ENCODE peak calls at places on chromosomes 6 and 20, in four cellular contexts. One of them, this sample, is unnamed.

GRCh38 chr6:37432590-37432915 is 468 bp upstream of the CMTR1 start:
- DNase-seq in IMR-90: no peak
- DNase-seq in pancreas: no peak
- DNase-seq in body of pancreas: no peak
- DNase-seq in this sample: no peak

GRCh38 chr20:51600950-51601349 is 58.4 kb upstream of the NFATC2 start:
- DNase-seq in IMR-90: no peak
- DNase-seq in body of pancreas: no peak
- DNase-seq in pancreas: no peak
- DNase-seq in this sample: no peak

GRCh38 chr6:52694404-52694803 is 23.5 kb downstream of the TMEM14A start:
- DNase-seq in IMR-90: no peak
- DNase-seq in body of pancreas: no peak
- DNase-seq in pancreas: no peak
- DNase-seq in this sample: no peak

GRCh38 chr6:148082721-148083120 is 259.9 kb upstream of the SASH1 start:
- DNase-seq in body of pancreas: no peak
- DNase-seq in pancreas: no peak
- DNase-seq in IMR-90: no peak
- DNase-seq in this sample: no peak

GRCh38 chr6:130229645-130230044 is 6.9 kb upstream of the SAMD3 start:
- DNase-seq in body of pancreas: no peak
- DNase-seq in pancreas: no peak
- DNase-seq in IMR-90: no peak
- DNase-seq in this sample: no peak

GRCh38 chr6:156779206-156780116 is 2.3 kb downstream of the ARID1B start:
- DNase-seq in body of pancreas: peak
- DNase-seq in IMR-90: no peak
- DNase-seq in pancreas: peak
- DNase-seq in this sample: no peak

GRCh38 chr6:70811788-70812187 is 144.1 kb downstream of the SMAP1 start:
- DNase-seq in body of pancreas: no peak
- DNase-seq in IMR-90: peak
- DNase-seq in pancreas: no peak
- DNase-seq in this sample: no peak

GRCh38 chr6:49423817-49424216 is 39.2 kb downstream of the MMUT start:
- DNase-seq in pancreas: no peak
- DNase-seq in IMR-90: no peak
- DNase-seq in body of pancreas: no peak
- DNase-seq in this sample: no peak

GRCh38 chr6:119184008-119184665 is 105.7 kb upstream of the FAM184A start:
- DNase-seq in pancreas: no peak
- DNase-seq in body of pancreas: no peak
- DNase-seq in IMR-90: peak
- DNase-seq in this sample: no peak

GRCh38 chr6:56899311-56899710 is 55.6 kb upstream of the BEND6 start:
- DNase-seq in body of pancreas: no peak
- DNase-seq in IMR-90: peak
- DNase-seq in pancreas: no peak
- DNase-seq in this sample: no peak

GRCh38 chr20:37464173-37464572 is 56.9 kb upstream of the NNAT start:
- DNase-seq in body of pancreas: no peak
- DNase-seq in pancreas: no peak
- DNase-seq in IMR-90: no peak
- DNase-seq in this sample: no peak

GRCh38 chr6:109449789-109450673 is 5.5 kb downstream of the MICAL1 start:
- DNase-seq in IMR-90: no peak
- DNase-seq in pancreas: no peak
- DNase-seq in body of pancreas: no peak
- DNase-seq in this sample: no peak

GRCh38 chr6:48377115-48377514 is 266.1 kb upstream of the PTCHD4 start:
- DNase-seq in IMR-90: no peak
- DNase-seq in body of pancreas: no peak
- DNase-seq in pancreas: no peak
- DNase-seq in this sample: no peak

GRCh38 chr6:94559829-94560537 is 1017.4 kb upstream of the MANEA start:
- DNase-seq in IMR-90: no peak
- DNase-seq in pancreas: no peak
- DNase-seq in body of pancreas: no peak
- DNase-seq in this sample: no peak

GRCh38 chr6:124658053-124658452 is 304.2 kb upstream of the RNF217 start:
- DNase-seq in pancreas: no peak
- DNase-seq in IMR-90: no peak
- DNase-seq in body of pancreas: no peak
- DNase-seq in this sample: no peak

GRCh38 chr6:162177733-162178132 is 549.8 kb downstream of the PRKN start:
- DNase-seq in body of pancreas: no peak
- DNase-seq in pancreas: peak
- DNase-seq in IMR-90: no peak
- DNase-seq in this sample: no peak

GRCh38 chr6:41466437-41466990 is 79.7 kb upstream of the FOXP4 start:
- DNase-seq in IMR-90: no peak
- DNase-seq in pancreas: no peak
- DNase-seq in body of pancreas: no peak
- DNase-seq in this sample: no peak

GRCh38 chr20:58308680-58309527 is 611 bp upstream of the RAB22A start:
- DNase-seq in body of pancreas: peak
- DNase-seq in pancreas: peak
- DNase-seq in IMR-90: peak
- DNase-seq in this sample: peak

GRCh38 chr6:111057074-111057752 is 30.1 kb upstream of the SLC16A10 start:
- DNase-seq in IMR-90: peak
- DNase-seq in body of pancreas: peak
- DNase-seq in pancreas: peak
- DNase-seq in this sample: no peak

GRCh38 chr6:138645976-138646640 is 127.5 kb upstream of the CCDC28A start:
- DNase-seq in pancreas: no peak
- DNase-seq in IMR-90: no peak
- DNase-seq in body of pancreas: no peak
- DNase-seq in this sample: no peak

GRCh38 chr6:79949235-79949634 is 1.9 kb upstream of the ELOVL4 start:
- DNase-seq in pancreas: peak
- DNase-seq in body of pancreas: peak
- DNase-seq in IMR-90: peak
- DNase-seq in this sample: no peak

GRCh38 chr20:34364013-34364382 is 925 bp downstream of the ITCH start:
- DNase-seq in IMR-90: peak
- DNase-seq in pancreas: no peak
- DNase-seq in body of pancreas: no peak
- DNase-seq in this sample: no peak

GRCh38 chr6:80132942-80133517 is 26.6 kb downstream of the BCKDHB start:
- DNase-seq in IMR-90: peak
- DNase-seq in pancreas: peak
- DNase-seq in body of pancreas: peak
- DNase-seq in this sample: peak

GRCh38 chr6:129643968-129644367 is 66.0 kb downstream of the ARHGAP18 start:
- DNase-seq in pancreas: no peak
- DNase-seq in body of pancreas: no peak
- DNase-seq in IMR-90: no peak
- DNase-seq in this sample: no peak

GRCh38 chr6:38503032-38503784 is 136.5 kb downstream of the BTBD9 start:
- DNase-seq in pancreas: no peak
- DNase-seq in IMR-90: no peak
- DNase-seq in body of pancreas: no peak
- DNase-seq in this sample: no peak

GRCh38 chr6:11972806-11973205 is 39.3 kb upstream of the HIVEP1 start:
- DNase-seq in pancreas: no peak
- DNase-seq in body of pancreas: no peak
- DNase-seq in IMR-90: no peak
- DNase-seq in this sample: no peak

GRCh38 chr20:63969851-63970713 is at the start of gene ZNF512B:
- DNase-seq in body of pancreas: peak
- DNase-seq in pancreas: peak
- DNase-seq in IMR-90: peak
- DNase-seq in this sample: peak

GRCh38 chr6:132764370-132764769 is 6.7 kb upstream of the VNN2 start:
- DNase-seq in body of pancreas: peak
- DNase-seq in IMR-90: peak
- DNase-seq in pancreas: peak
- DNase-seq in this sample: no peak

GRCh38 chr20:57683876-57684275 is 25.9 kb downstream of the PMEPA1 start:
- DNase-seq in IMR-90: no peak
- DNase-seq in pancreas: no peak
- DNase-seq in body of pancreas: no peak
- DNase-seq in this sample: no peak

GRCh38 chr6:22470454-22471368 is 98.7 kb upstream of the HDGFL1 start:
- DNase-seq in IMR-90: peak
- DNase-seq in body of pancreas: peak
- DNase-seq in pancreas: peak
- DNase-seq in this sample: no peak
- TF ChIP-seq CTCF in IMR-90: peak
- TF ChIP-seq CTCF in body of pancreas: peak
- TF ChIP-seq CTCF in pancreas: no peak
- TF ChIP-seq CTCF in this sample: no peak

DNA sequence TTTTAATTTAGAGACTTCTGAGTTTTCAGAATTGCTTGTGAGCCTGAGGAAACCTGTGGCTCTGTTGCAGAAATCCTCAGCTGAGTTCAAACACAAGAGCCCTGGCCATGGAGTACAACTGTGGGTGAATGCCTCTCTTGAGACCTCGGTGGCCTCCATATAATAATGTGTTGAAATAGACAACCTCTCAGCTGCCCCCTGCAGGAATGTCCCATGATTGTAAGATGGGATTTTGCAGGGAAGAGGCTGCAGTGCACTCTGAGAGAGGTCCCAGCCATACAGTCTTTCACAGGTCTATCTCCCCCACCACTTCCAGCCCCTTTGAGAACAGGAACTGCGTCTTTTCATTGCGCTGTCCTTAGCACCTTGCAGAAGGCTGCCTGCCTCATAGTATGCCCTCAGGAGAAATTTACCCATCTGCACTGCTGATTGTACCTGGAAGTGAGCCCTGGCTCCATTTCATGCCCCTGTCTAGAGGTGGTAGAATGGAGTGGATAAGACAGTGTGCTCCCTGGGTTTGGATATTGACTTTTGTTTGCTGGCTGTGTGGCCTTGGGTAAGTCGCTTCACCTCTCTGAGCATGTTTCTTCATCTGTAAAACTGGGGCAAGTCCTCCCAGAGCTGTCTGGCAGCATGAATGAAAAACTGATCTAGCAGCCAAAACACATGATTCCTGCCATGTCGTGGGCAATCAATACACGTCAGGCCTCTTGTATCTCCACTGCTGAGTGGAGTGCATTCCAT is 16.8 kb upstream of the CDH22 start:
- DNase-seq in body of pancreas: peak
- DNase-seq in IMR-90: peak
- DNase-seq in pancreas: no peak
- DNase-seq in this sample: no peak
- TF ChIP-seq CTCF in body of pancreas: no peak
- TF ChIP-seq CTCF in IMR-90: peak
- TF ChIP-seq CTCF in pancreas: no peak
- TF ChIP-seq CTCF in this sample: peak

GRCh38 chr6:33276864-33277662 is at the start of gene B3GALT4:
- DNase-seq in body of pancreas: peak
- DNase-seq in IMR-90: peak
- DNase-seq in pancreas: peak
- DNase-seq in this sample: peak
- TF ChIP-seq CTCF in body of pancreas: peak
- TF ChIP-seq CTCF in IMR-90: peak
- TF ChIP-seq CTCF in pancreas: peak
- TF ChIP-seq CTCF in this sample: peak

GRCh38 chr6:10453596-10453995 is 38.7 kb upstream of the TFAP2A start:
- DNase-seq in pancreas: no peak
- DNase-seq in IMR-90: no peak
- DNase-seq in body of pancreas: no peak
- DNase-seq in this sample: no peak

GRCh38 chr6:10449751-10450150 is 34.9 kb upstream of the TFAP2A start:
- DNase-seq in body of pancreas: no peak
- DNase-seq in pancreas: no peak
- DNase-seq in IMR-90: no peak
- DNase-seq in this sample: no peak

GRCh38 chr6:10446548-10446947 is 31.7 kb upstream of the TFAP2A start:
- DNase-seq in body of pancreas: no peak
- DNase-seq in pancreas: no peak
- DNase-seq in IMR-90: no peak
- DNase-seq in this sample: no peak

GRCh38 chr6:10451828-10452509 is 37.1 kb upstream of the TFAP2A start:
- DNase-seq in IMR-90: peak
- DNase-seq in body of pancreas: no peak
- DNase-seq in pancreas: no peak
- DNase-seq in this sample: no peak

GRCh38 chr6:10451394-10451793 is 36.5 kb upstream of the TFAP2A start:
- DNase-seq in pancreas: no peak
- DNase-seq in body of pancreas: no peak
- DNase-seq in IMR-90: no peak
- DNase-seq in this sample: no peak
- TF ChIP-seq CTCF in pancreas: no peak
- TF ChIP-seq CTCF in body of pancreas: no peak
- TF ChIP-seq CTCF in IMR-90: no peak
- TF ChIP-seq CTCF in this sample: no peak

This sample was measured in mesothelial cell of epicardium.